ENCODE peak calls at places on chromosomes 5 and 9, in eight cellular contexts. One of them, this sample, is unnamed.

GRCh38 chr5:80192507-80193241 is 63.2 kb downstream of the SERINC5 start:
- DNase-seq in MM.1S: no peak
- DNase-seq in HCT116: no peak
- DNase-seq in GM12878: no peak
- DNase-seq in GM23248: peak; percentile 46
- DNase-seq in neural progenitor cell: peak; percentile 39
- DNase-seq in PC-3: no peak
- DNase-seq in fibroblast of lung: peak; percentile 77
- DNase-seq in this sample: no peak

GRCh38 chr5:7850241-7850532 is 746 bp downstream of the CFAP90 start:
- DNase-seq in MM.1S: no peak
- DNase-seq in HCT116: no peak
- DNase-seq in GM12878: no peak
- DNase-seq in GM23248: no peak
- DNase-seq in neural progenitor cell: no peak
- DNase-seq in PC-3: no peak
- DNase-seq in fibroblast of lung: no peak
- DNase-seq in this sample: no peak

GRCh38 chr9:68552700-68553099 is 12.0 kb upstream of the TMEM252 start:
- DNase-seq in MM.1S: peak; percentile 7
- DNase-seq in HCT116: no peak
- DNase-seq in GM12878: no peak
- DNase-seq in GM23248: peak; percentile 37
- DNase-seq in neural progenitor cell: no peak
- DNase-seq in PC-3: peak; percentile 78
- DNase-seq in fibroblast of lung: peak; percentile 29
- DNase-seq in this sample: no peak

GRCh38 chr9:135914921-135915320 is 7.6 kb upstream of the CAMSAP1 start:
- DNase-seq in MM.1S: no peak
- DNase-seq in HCT116: no peak
- DNase-seq in GM12878: no peak
- DNase-seq in GM23248: peak; percentile 14
- DNase-seq in neural progenitor cell: no peak
- DNase-seq in PC-3: peak; percentile 3
- DNase-seq in fibroblast of lung: peak; percentile 78
- DNase-seq in this sample: no peak

GRCh38 chr5:111694183-111694582 is 62.8 kb downstream of the NREP start:
- DNase-seq in MM.1S: no peak
- DNase-seq in HCT116: no peak
- DNase-seq in GM12878: no peak
- DNase-seq in GM23248: peak; percentile 91
- DNase-seq in neural progenitor cell: no peak
- DNase-seq in PC-3: peak; percentile 74
- DNase-seq in fibroblast of lung: peak; percentile 43
- DNase-seq in this sample: no peak

GRCh38 chr5:57598756-57599155 is 116.1 kb upstream of the ACTBL2 start:
- DNase-seq in MM.1S: no peak
- DNase-seq in HCT116: peak; percentile 0
- DNase-seq in GM12878: no peak
- DNase-seq in GM23248: peak; percentile 88
- DNase-seq in neural progenitor cell: no peak
- DNase-seq in PC-3: peak; percentile 68
- DNase-seq in fibroblast of lung: peak; percentile 90
- DNase-seq in this sample: peak; percentile 35

GRCh38 chr9:69671904-69672827 is at the start of gene APBA1:
- DNase-seq in MM.1S: peak; percentile 24
- DNase-seq in HCT116: no peak
- DNase-seq in GM12878: no peak
- DNase-seq in GM23248: peak; percentile 74
- DNase-seq in neural progenitor cell: peak; percentile 84
- DNase-seq in PC-3: no peak
- DNase-seq in fibroblast of lung: peak; percentile 70
- DNase-seq in this sample: no peak

GRCh38 chr5:56649569-56649968 is 165.8 kb upstream of the MAP3K1 start:
- DNase-seq in MM.1S: no peak
- DNase-seq in HCT116: no peak
- DNase-seq in GM12878: no peak
- DNase-seq in GM23248: peak; percentile 57
- DNase-seq in neural progenitor cell: no peak
- DNase-seq in PC-3: no peak
- DNase-seq in fibroblast of lung: no peak
- DNase-seq in this sample: no peak

GRCh38 chr9:98707158-98708102 is 1.3 kb downstream of the GABBR2 start:
- DNase-seq in MM.1S: peak; percentile 12
- DNase-seq in HCT116: peak; percentile 3
- DNase-seq in GM12878: no peak
- DNase-seq in GM23248: peak; percentile 95
- DNase-seq in neural progenitor cell: peak; percentile 94
- DNase-seq in PC-3: peak; percentile 61
- DNase-seq in fibroblast of lung: peak; percentile 83
- DNase-seq in this sample: peak; percentile 81

GRCh38 chr9:108634669-108635462 is 220.9 kb downstream of the ACTL7B start:
- DNase-seq in MM.1S: no peak
- DNase-seq in HCT116: peak; percentile 10
- DNase-seq in GM12878: no peak
- DNase-seq in GM23248: peak; percentile 88
- DNase-seq in neural progenitor cell: no peak
- DNase-seq in PC-3: peak; percentile 31
- DNase-seq in fibroblast of lung: peak; percentile 61
- DNase-seq in this sample: peak; percentile 60

GRCh38 chr5:124394700-124395099 is 351.7 kb downstream of the ZNF608 start:
- DNase-seq in MM.1S: no peak
- DNase-seq in HCT116: no peak
- DNase-seq in GM12878: no peak
- DNase-seq in GM23248: no peak
- DNase-seq in neural progenitor cell: no peak
- DNase-seq in PC-3: no peak
- DNase-seq in fibroblast of lung: no peak
- DNase-seq in this sample: no peak

GRCh38 chr5:141475625-141476131 is at the start of gene PCDHGC3:
- DNase-seq in MM.1S: peak; percentile 86
- DNase-seq in HCT116: no peak
- DNase-seq in GM12878: peak; percentile 40
- DNase-seq in GM23248: peak; percentile 98
- DNase-seq in neural progenitor cell: peak; percentile 95
- DNase-seq in PC-3: no peak
- DNase-seq in fibroblast of lung: peak; percentile 95
- DNase-seq in this sample: peak; percentile 71

GRCh38 chr5:154401355-154401754 is 44.4 kb upstream of the SAP30L start:
- DNase-seq in MM.1S: no peak
- DNase-seq in HCT116: no peak
- DNase-seq in GM12878: no peak
- DNase-seq in GM23248: no peak
- DNase-seq in neural progenitor cell: no peak
- DNase-seq in PC-3: no peak
- DNase-seq in fibroblast of lung: no peak
- DNase-seq in this sample: no peak

GRCh38 chr5:171462928-171463843 is 43.7 kb downstream of the FGF18 start:
- DNase-seq in MM.1S: no peak
- DNase-seq in HCT116: peak; percentile 29
- DNase-seq in GM12878: no peak
- DNase-seq in GM23248: no peak
- DNase-seq in neural progenitor cell: no peak
- DNase-seq in PC-3: no peak
- DNase-seq in fibroblast of lung: no peak
- DNase-seq in this sample: no peak

DNA sequence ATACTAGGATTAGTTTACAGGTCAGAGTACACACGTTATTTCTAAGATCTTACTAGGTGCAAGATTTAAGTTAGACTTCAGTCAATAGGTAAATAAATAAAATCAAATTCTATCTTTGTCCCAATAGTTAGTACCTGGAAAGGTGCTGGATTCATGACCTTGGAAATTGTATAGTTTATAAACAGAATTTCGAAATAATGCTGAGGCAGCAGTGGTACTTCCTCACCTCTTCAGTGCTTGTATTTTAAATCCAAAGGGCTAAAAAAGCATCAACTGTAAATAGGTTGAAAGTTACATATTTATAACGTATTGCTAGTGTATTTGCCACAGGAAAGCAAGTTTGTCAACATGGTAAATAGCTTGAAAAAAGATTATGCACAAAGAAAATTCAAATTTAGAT is 46.6 kb downstream of the NR3C1 start:
- DNase-seq in MM.1S: no peak
- DNase-seq in HCT116: no peak
- DNase-seq in GM12878: no peak
- DNase-seq in GM23248: no peak
- DNase-seq in neural progenitor cell: no peak
- DNase-seq in PC-3: no peak
- DNase-seq in fibroblast of lung: no peak
- DNase-seq in this sample: no peak
- H3K4me1 ChIP-seq in MM.1S: peaks cover 60% of the 10 kb centered on the region
- H3K4me1 ChIP-seq in HCT116: peaks cover 16% of the 10 kb centered on the region
- H3K4me1 ChIP-seq in GM12878: peaks cover 48% of the 10 kb centered on the region
- H3K4me1 ChIP-seq in GM23248: peaks cover 53% of the 10 kb centered on the region
- H3K4me1 ChIP-seq in neural progenitor cell: peaks cover 3% of the 10 kb centered on the region
- H3K4me1 ChIP-seq in PC-3: peaks cover 7% of the 10 kb centered on the region
- H3K4me1 ChIP-seq in fibroblast of lung: peaks cover 7% of the 10 kb centered on the region
- H3K4me1 ChIP-seq in this sample: peaks cover 24% of the 10 kb centered on the region

DNA sequence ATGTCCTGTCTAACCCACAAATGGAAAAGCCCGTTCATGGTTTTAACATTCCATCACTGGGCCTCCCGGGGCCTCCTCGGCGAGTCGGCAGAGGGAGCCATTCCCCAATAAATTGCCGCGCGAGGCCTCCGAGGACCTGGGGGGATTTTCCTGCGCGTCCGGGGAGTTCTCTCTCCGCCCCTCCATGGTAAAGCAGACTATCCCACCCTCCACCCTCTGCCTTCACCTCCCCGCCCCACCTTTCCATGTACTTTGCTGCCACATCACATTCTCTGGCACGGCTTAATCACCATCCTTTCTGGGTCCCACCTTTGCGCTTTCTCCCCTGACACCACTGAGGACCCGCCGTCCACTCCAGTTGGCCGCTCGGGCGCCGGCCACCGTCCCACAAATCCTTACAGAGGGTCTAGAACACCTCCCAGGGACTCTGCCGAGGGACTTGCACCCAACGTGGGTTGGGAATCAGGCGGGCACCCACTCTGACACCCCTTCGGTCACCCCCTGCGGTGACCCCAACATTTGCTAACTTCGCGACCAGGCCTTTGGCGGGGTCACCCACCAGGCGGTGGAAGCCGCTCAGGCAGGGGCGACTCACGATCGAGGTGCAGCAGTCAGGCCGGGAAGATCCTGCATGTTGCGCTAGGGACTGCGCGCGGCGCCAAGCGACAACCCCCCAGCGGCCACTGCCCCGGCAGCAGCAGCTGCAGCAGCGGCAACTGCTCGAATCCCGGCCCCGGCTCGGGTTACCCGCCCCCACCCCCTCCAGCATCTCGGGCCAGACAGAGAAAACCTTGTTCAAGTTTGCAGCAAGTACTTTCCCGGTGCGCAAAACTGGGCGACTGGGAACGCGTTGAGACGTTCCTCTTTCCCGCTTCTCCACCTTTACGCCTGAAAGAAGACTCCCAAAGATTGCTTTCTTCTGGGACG is at the start of gene MEGF10:
- DNase-seq in MM.1S: peak; percentile 36
- DNase-seq in HCT116: no peak
- DNase-seq in GM12878: no peak
- DNase-seq in GM23248: peak; percentile 73
- DNase-seq in neural progenitor cell: peak; percentile 85
- DNase-seq in PC-3: peak; percentile 46
- DNase-seq in fibroblast of lung: peak; percentile 43
- DNase-seq in this sample: peak; percentile 4
- TF ChIP-seq EZH2 in MM.1S: no peak
- TF ChIP-seq EZH2 in HCT116: no peak
- TF ChIP-seq EZH2 in GM12878: no peak
- TF ChIP-seq EZH2 in GM23248: no peak
- TF ChIP-seq EZH2 in neural progenitor cell: no peak
- TF ChIP-seq EZH2 in PC-3: no peak
- TF ChIP-seq EZH2 in fibroblast of lung: peak; percentile 54
- TF ChIP-seq EZH2 in this sample: no peak

GRCh38 chr5:148723143-148723542 is 68.8 kb upstream of the HTR4 start:
- DNase-seq in MM.1S: no peak
- DNase-seq in HCT116: no peak
- DNase-seq in GM12878: no peak
- DNase-seq in GM23248: no peak
- DNase-seq in neural progenitor cell: no peak
- DNase-seq in PC-3: no peak
- DNase-seq in fibroblast of lung: no peak
- DNase-seq in this sample: no peak
- H3K4me1 ChIP-seq in MM.1S: peaks cover 13% of the 10 kb centered on the region
- H3K4me1 ChIP-seq in HCT116: no peaks in the 10 kb centered on the region
- H3K4me1 ChIP-seq in GM12878: no peaks in the 10 kb centered on the region
- H3K4me1 ChIP-seq in GM23248: no peaks in the 10 kb centered on the region
- H3K4me1 ChIP-seq in neural progenitor cell: no peaks in the 10 kb centered on the region
- H3K4me1 ChIP-seq in PC-3: no peaks in the 10 kb centered on the region
- H3K4me1 ChIP-seq in fibroblast of lung: no peaks in the 10 kb centered on the region
- H3K4me1 ChIP-seq in this sample: peaks cover 8% of the 10 kb centered on the region

GRCh38 chr9:124452326-124452725 is 2.1 kb downstream of the ADGRD2 start:
- DNase-seq in MM.1S: no peak
- DNase-seq in HCT116: no peak
- DNase-seq in GM12878: no peak
- DNase-seq in GM23248: no peak
- DNase-seq in neural progenitor cell: no peak
- DNase-seq in PC-3: no peak
- DNase-seq in fibroblast of lung: no peak
- DNase-seq in this sample: no peak

GRCh38 chr9:124454296-124454695 is 4.0 kb downstream of the ADGRD2 start:
- DNase-seq in MM.1S: no peak
- DNase-seq in HCT116: no peak
- DNase-seq in GM12878: no peak
- DNase-seq in GM23248: no peak
- DNase-seq in neural progenitor cell: no peak
- DNase-seq in PC-3: no peak
- DNase-seq in fibroblast of lung: no peak
- DNase-seq in this sample: no peak

GRCh38 chr9:124454791-124455443 is 4.7 kb downstream of the ADGRD2 start:
- DNase-seq in MM.1S: no peak
- DNase-seq in HCT116: no peak
- DNase-seq in GM12878: no peak
- DNase-seq in GM23248: no peak
- DNase-seq in neural progenitor cell: no peak
- DNase-seq in PC-3: no peak
- DNase-seq in fibroblast of lung: no peak
- DNase-seq in this sample: no peak

GRCh38 chr9:124453586-124454191 is 3.4 kb downstream of the ADGRD2 start:
- DNase-seq in MM.1S: no peak
- DNase-seq in HCT116: peak; percentile 21
- DNase-seq in GM12878: no peak
- DNase-seq in GM23248: no peak
- DNase-seq in neural progenitor cell: peak; percentile 72
- DNase-seq in PC-3: no peak
- DNase-seq in fibroblast of lung: no peak
- DNase-seq in this sample: no peak

DNA sequence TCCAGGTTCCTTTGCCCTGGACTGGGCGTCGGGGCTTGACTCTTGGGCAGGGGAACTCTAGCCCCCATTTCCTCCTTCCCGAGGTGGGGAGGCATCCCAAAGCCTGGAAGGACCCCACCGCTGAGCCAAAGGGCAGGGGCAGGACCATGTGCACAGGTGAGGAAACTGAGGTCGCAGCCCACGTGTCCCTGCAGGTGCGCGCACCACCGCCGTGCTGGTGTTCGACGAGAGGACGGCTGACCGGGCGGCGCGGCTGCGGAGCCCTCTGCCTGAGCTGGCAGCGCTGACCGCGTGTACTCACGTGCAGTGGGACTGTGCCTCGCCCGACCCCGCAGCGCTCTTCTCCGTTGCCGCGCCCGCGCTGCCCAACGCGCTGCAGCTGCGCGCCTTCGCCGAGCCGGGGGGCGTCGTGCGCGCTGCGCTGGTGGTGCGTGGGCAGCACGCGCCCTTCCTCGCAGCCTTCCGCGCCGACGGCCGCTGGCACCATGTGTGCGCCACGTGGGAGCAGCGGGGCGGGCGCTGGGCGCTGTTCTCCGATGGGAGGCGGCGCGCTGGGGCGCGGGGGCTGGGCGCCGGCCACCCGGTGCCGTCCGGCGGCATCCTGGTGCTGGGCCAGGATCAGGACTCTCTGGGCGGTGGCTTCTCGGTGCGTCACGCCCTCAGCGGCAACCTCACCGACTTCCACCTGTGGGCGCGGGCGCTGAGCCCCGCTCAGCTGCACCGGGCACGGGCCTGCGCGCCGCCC is 2.8 kb downstream of the ADGRD2 start:
- DNase-seq in MM.1S: no peak
- DNase-seq in HCT116: no peak
- DNase-seq in GM12878: no peak
- DNase-seq in GM23248: no peak
- DNase-seq in neural progenitor cell: no peak
- DNase-seq in PC-3: no peak
- DNase-seq in fibroblast of lung: no peak
- DNase-seq in this sample: no peak
- TF ChIP-seq EZH2 in MM.1S: no peak
- TF ChIP-seq EZH2 in HCT116: no peak
- TF ChIP-seq EZH2 in GM12878: no peak
- TF ChIP-seq EZH2 in GM23248: no peak
- TF ChIP-seq EZH2 in neural progenitor cell: no peak
- TF ChIP-seq EZH2 in PC-3: no peak
- TF ChIP-seq EZH2 in fibroblast of lung: no peak
- TF ChIP-seq EZH2 in this sample: no peak

This sample was measured in PC-9.